ENCODE peak calls at places on chromosome 22, in nine cellular contexts. E, I, D, Q, Y, O, U, Z and J are unnamed samples. For H3K4me1, the result is how much of the 10 kb centered on the place peaks cover.

GRCh38 chr22:47376901-47377520 is 614.6 kb downstream of the TBC1D22A start:
- DNase-seq in U (peak), Q (no peak), I (no peak), Y (peak), D (no peak), E (no peak), O (no peak), Z (no peak), J (no peak)

GRCh38 chr22:27487600-27488450 is 313.7 kb downstream of the MN1 start:
- DNase-seq in O (no peak), I (no peak), Y (no peak), U (no peak), D (no peak), E (no peak), Z (peak), Q (no peak), J (no peak)

GRCh38 chr22:48198489-48199459 is 1436.3 kb downstream of the TBC1D22A start:
- DNase-seq in I (no peak), Z (peak), E (no peak), Q (no peak), Y (no peak), D (no peak), U (no peak), O (no peak), J (no peak)

GRCh38 chr22:39251762-39252460 is 7.1 kb upstream of the PDGFB start:
- DNase-seq in O (no peak), Z (no peak), U (no peak), Y (no peak), I (no peak), E (no peak), Q (peak), D (no peak), J (no peak)

GRCh38 chr22:38355275-38355674 is 38.0 kb upstream of the CSNK1E start:
- DNase-seq in E (no peak), D (no peak), Z (no peak), U (no peak), O (no peak), Q (no peak), Y (no peak), I (no peak), J (peak)

GRCh38 chr22:29190051-29190450 is 15.6 kb upstream of the EMID1 start:
- DNase-seq in E (no peak), U (no peak), Q (no peak), O (no peak), D (no peak), Y (no peak), I (no peak), Z (no peak), J (no peak)

GRCh38 chr22:43789452-43789851 is 22.7 kb downstream of the EFCAB6 start:
- DNase-seq in U (no peak), I (peak), O (peak), Q (peak), E (peak), Z (no peak), Y (no peak), D (peak), J (no peak)

GRCh38 chr22:47967841-47968240 is 1205.4 kb downstream of the TBC1D22A start:
- DNase-seq in I (no peak), D (no peak), Y (no peak), U (no peak), Z (no peak), E (no peak), O (no peak), Q (no peak), J (no peak)

GRCh38 chr22:43535336-43535735 is 123.5 kb downstream of the MPPED1 start:
- DNase-seq in I (no peak), D (no peak), Q (no peak), E (no peak), Y (no peak), U (no peak), Z (no peak), O (no peak), J (no peak)

GRCh38 chr22:37484115-37485005 is 1.8 kb downstream of the MFNG start:
- DNase-seq in Y (peak), E (peak), O (no peak), I (peak), U (peak), Z (peak), Q (peak), D (no peak), J (no peak)

GRCh38 chr22:40855960-40856512 is 403 bp downstream of the ST13 start:
- DNase-seq in E (no peak), Z (peak), U (peak), Q (peak), D (peak), I (no peak), O (no peak), Y (peak), J (no peak)

GRCh38 chr22:40685406-40685805 is 6.1 kb downstream of the MCHR1 start:
- DNase-seq in Q (no peak), Z (no peak), I (no peak), Y (no peak), O (no peak), D (no peak), U (no peak), E (no peak), J (no peak)

GRCh38 chr22:36454916-36455570 is 26.4 kb downstream of the TXN2 start:
- DNase-seq in Z (peak), O (peak), D (peak), U (peak), I (peak), Q (peak), Y (peak), E (peak), J (peak)

GRCh38 chr22:31715157-31715778 is 34.7 kb downstream of the PRR14L start:
- DNase-seq in U (no peak), I (no peak), Y (no peak), Z (no peak), E (no peak), O (no peak), D (no peak), Q (no peak), J (no peak)

GRCh38 chr22:25452116-25452700 is 112.3 kb upstream of the GRK3 start:
- DNase-seq in E (no peak), Q (no peak), U (no peak), I (no peak), Y (no peak), Z (no peak), O (no peak), D (no peak), J (no peak)

GRCh38 chr22:37904572-37905533 is 1.2 kb upstream of the MICALL1 start:
- DNase-seq in Y (peak), D (peak), E (peak), U (no peak), Q (no peak), I (no peak), Z (peak), O (peak), J (no peak)

GRCh38 chr22:24894998-24895397 is 51.5 kb downstream of the LHFPL7 start:
- DNase-seq in O (peak), U (peak), E (peak), Z (peak), Q (peak), I (peak), Y (peak), D (peak), J (peak)

GRCh38 chr22:42937164-42937854 is 77.6 kb downstream of the PACSIN2 start:
- DNase-seq in I (no peak), Y (peak), Z (peak), E (peak), Q (peak), O (no peak), U (peak), D (no peak), J (no peak)

GRCh38 chr22:40015346-40015976 is 20.7 kb downstream of the FAM83F start:
- DNase-seq in Z (no peak), U (peak), I (no peak), O (no peak), E (no peak), Y (no peak), Q (no peak), D (no peak), J (no peak)

GRCh38 chr22:45480717-45481116 is 22.0 kb upstream of the FBLN1 start:
- DNase-seq in U (no peak), Y (no peak), Q (no peak), O (no peak), E (no peak), I (no peak), D (no peak), Z (no peak), J (no peak)

GRCh38 chr22:36220457-36220921 is 18.8 kb downstream of the APOL2 start:
- DNase-seq in D (no peak), Q (no peak), E (peak), Z (no peak), Y (peak), I (no peak), O (peak), U (peak), J (no peak)

DNA sequence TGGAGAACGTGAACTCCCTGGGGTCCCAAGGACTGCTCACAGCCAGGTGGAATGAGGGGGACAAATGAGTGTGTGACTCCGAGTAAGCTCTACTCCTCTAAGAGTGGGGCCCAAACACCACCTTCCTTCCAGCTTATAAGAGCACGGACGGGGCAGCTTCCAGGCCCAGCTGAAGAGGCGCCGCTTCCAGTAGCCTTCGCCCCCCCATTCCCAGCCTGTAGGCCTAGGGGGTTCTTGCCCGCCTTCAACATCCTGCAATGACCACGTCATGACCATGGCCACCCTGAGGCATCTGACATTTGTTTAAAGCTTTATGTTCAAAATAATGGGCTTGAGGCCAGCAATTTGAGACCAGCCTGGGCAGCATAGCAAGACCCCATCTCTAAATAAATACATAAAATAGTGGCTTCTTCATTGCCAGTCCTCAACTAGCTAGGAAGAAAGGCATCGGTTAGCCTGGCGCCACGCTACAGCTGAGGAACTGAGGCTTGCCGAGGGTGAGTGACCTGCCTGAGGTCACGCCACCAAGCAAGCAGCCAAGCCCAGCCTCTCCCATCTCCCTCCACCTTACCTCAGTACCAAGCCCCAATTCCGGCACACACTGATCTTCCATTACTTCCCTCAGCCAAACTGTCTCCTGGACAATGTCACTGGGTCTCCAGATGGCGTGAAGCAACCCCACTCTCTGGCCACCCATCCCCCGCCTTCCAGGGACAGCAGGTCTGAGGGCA is 7.8 kb upstream of the TNFRSF13C start:
- DNase-seq in D (no peak), Q (no peak), O (no peak), E (no peak), Z (no peak), I (no peak), Y (peak), U (no peak), J (no peak)
- H3K4me1 ChIP-seq in D (under half), Q (under half), O (under half), E (under half), Z (under half), I (under half), Y (under half), U (under half), J (under half)

DNA sequence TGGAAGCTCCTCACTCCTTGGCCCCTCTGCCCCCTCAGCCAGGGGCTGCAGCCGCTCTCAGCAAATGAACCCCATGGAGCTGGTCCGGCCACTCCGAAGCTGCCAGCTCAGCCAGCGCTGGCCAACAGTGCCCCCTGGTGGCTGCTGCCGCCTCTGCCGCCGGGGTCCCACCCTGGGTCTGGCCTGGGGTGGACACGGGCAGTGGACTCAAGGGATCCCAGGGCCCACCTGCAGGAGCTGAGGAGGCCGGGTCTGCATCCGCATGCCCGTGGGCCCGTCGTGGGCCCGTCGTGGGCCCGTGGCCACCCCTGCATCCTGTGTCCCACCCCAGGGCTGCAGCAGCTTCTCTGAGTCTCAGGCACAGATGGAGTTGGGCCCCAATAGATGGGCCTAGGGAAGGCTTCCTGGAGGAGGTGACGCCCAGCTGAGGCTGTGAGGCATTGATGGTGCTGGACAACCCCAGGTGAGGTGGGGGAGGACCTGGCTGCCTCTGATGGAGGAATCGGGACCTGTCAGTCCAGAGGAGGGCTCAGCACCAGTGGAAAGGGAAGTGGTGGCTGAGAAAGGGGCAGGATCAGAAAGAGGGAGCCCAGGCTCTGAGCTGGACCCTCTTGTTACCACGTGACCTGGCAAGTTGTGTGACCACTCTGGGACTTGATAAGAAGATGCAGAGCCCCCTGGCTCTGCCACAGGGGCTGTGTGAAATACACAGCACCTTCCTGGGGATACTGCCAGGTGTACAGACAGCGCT is 522.3 kb downstream of the BRD1 start:
- DNase-seq in Q (peak), Y (peak), E (peak), O (peak), U (peak), Z (peak), I (peak), D (peak), J (peak)
- TF ChIP-seq CTCF in Q (peak), Y (peak), E (peak), O (peak), U (peak), Z (peak), I (peak), D (peak), J (peak)

GRCh38 chr22:19957445-19957844 is 15.8 kb upstream of the TXNRD2 start:
- DNase-seq in I (no peak), Y (no peak), U (no peak), E (no peak), D (no peak), Q (no peak), O (no peak), Z (no peak), J (peak)

GRCh38 chr22:19960491-19961200 is 19.0 kb upstream of the TXNRD2 start:
- DNase-seq in O (no peak), Z (no peak), I (no peak), D (no peak), E (no peak), U (no peak), Q (no peak), Y (no peak), J (no peak)

GRCh38 chr22:19958083-19959042 is 16.7 kb upstream of the TXNRD2 start:
- DNase-seq in O (peak), I (no peak), Q (no peak), D (no peak), U (no peak), Y (no peak), E (no peak), Z (no peak), J (no peak)

GRCh38 chr22:19959587-19960490 is 18.2 kb upstream of the TXNRD2 start:
- DNase-seq in Y (no peak), Q (no peak), Z (no peak), O (peak), D (no peak), I (no peak), E (peak), U (no peak), J (no peak)

DNA sequence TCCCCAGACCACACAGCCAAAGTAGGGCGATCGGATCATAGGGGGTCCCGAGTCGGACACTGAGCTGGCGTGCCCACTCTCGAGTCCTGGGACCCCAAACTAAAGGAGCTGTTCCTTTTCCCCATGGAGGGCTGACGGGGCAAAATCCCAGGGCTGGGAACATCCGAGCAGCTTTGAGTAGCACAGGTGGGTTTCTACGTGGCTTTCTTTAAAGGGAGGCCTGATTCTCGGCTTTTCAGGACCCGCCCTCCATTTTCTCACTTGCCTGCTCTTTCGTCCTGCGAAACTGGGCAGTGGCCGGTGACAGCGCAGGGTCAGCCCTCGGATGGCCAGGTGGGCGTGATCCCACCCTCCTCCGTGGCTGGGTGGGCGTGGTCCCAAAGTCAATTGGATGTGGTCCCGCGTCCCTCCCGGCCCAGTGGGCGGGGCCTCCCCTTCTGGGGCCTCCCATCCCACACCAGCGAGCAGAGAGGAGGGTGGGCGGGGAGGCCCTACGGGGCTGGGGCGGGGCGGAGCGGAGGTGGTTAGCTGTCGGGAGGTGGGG is 17.5 kb upstream of the TXNRD2 start:
- DNase-seq in O (peak), E (peak), Q (peak), D (peak), Z (peak), U (peak), Y (peak), I (peak), J (peak)
- H3K4me1 ChIP-seq in O (under half), E (under half), Q (under half), D (under half), Z (under half), U (under half), Y (under half), I (under half), J (half or more)

GRCh38 chr22:17808688-17809403 is 34.6 kb upstream of the BID start:
- DNase-seq in O (no peak), D (no peak), Y (no peak), E (no peak), I (no peak), Q (no peak), U (no peak), Z (no peak), J (no peak)
- TF ChIP-seq CTCF in O (no peak), D (no peak), Y (no peak), E (no peak), I (no peak), Q (no peak), U (no peak), Z (no peak), J (no peak)